ENCODE peak calls at places on chromosome 12, in nine cellular contexts. F is ovary; N is aorta; H is activated CD4-positive, alpha-beta T cell treated with anti-CD3 and anti-CD28 coated beads, Interleukin-2, amount 50 U/mL, for 24 hours; Y is SW480; X is HepG2; A is NCI-H748 treated with DMSO at 0.1 percent for 48 hours; S is HEK293T; D is left ventricle myocardium inferior. Q is an unnamed sample.

GRCh38 chr12:57759360-57759980 is 4.6 kb downstream of the MARCHF9 start:
- DNase-seq in F (no peak), N (no peak), H (no peak), Y (peak), X (peak), A (no peak), S (no peak), D (no peak), Q (no peak)

GRCh38 chr12:104620761-104621531 is 164.2 kb downstream of the CHST11 start:
- DNase-seq in F (no peak), N (no peak), H (no peak), Y (no peak), X (no peak), A (no peak), S (no peak), D (no peak), Q (no peak)

GRCh38 chr12:113399490-113399889 is 4.2 kb downstream of the SDS start:
- DNase-seq in F (no peak), N (no peak), H (no peak), Y (no peak), X (no peak), A (no peak), S (no peak), D (no peak), Q (no peak)

GRCh38 chr12:47312794-47313426 is 233.2 kb upstream of the AMIGO2 start:
- DNase-seq in F (no peak), N (no peak), H (no peak), Y (no peak), X (no peak), A (no peak), S (no peak), D (no peak), Q (no peak)

GRCh38 chr12:131141483-131141882 is 187.8 kb downstream of the ADGRD1 start:
- DNase-seq in F (no peak), N (no peak), H (no peak), Y (no peak), X (no peak), A (no peak), S (no peak), D (no peak), Q (no peak)

GRCh38 chr12:123907021-123907420 is 65.6 kb downstream of the CCDC92 start:
- DNase-seq in F (no peak), N (peak), H (no peak), Y (no peak), X (no peak), A (no peak), S (no peak), D (no peak), Q (no peak)

GRCh38 chr12:100755186-100755585 is 39.4 kb upstream of the ANO4 start:
- DNase-seq in F (no peak), N (no peak), H (no peak), Y (no peak), X (no peak), A (peak), S (no peak), D (no peak), Q (no peak)

GRCh38 chr12:108342985-108343384 is 3.9 kb upstream of the CMKLR1 start:
- DNase-seq in F (no peak), N (no peak), H (no peak), Y (no peak), X (no peak), A (no peak), S (no peak), D (no peak), Q (no peak)

GRCh38 chr12:92628476-92628875 is 74.3 kb upstream of the PLEKHG7 start:
- DNase-seq in F (no peak), N (no peak), H (no peak), Y (no peak), X (no peak), A (no peak), S (no peak), D (no peak), Q (no peak)

Q was measured in AG08395.